ENCODE peak calls at places on chromosomes 7 and 10, in five cellular contexts. J, R, Q, C and S are unnamed samples.

GRCh38 chr10:6563075-6563474 is 17.0 kb downstream of the PRKCQ start:
- DNase-seq in J (no peak), Q (no peak), R (no peak), C (no peak), S (no peak)

GRCh38 chr7:31478744-31479143 is 35.1 kb upstream of the ITPRID1 start:
- DNase-seq in R (no peak), J (no peak), C (no peak), Q (no peak), S (no peak)

GRCh38 chr7:80921130-80921529 is 2.3 kb upstream of the SEMA3C start:
- DNase-seq in J (no peak), R (no peak), Q (peak; percentile 82), C (no peak), S (no peak)

GRCh38 chr7:49812534-49812933 is 39.1 kb downstream of the VWC2 start:
- DNase-seq in R (no peak), C (no peak), J (no peak), Q (no peak), S (no peak)

GRCh38 chr10:112827951-112828350 is 122.1 kb upstream of the TCF7L2 start:
- DNase-seq in Q (no peak), C (no peak), J (no peak), R (no peak), S (no peak)

GRCh38 chr7:7976677-7977076 is 8.1 kb downstream of the GLCCI1 start:
- DNase-seq in R (no peak), Q (no peak), C (no peak), J (no peak), S (no peak)

GRCh38 chr10:102780246-102780645 is 36.5 kb downstream of the WBP1L start:
- DNase-seq in Q (no peak), J (no peak), R (no peak), C (no peak), S (no peak)

GRCh38 chr7:157483971-157484410 is 147.2 kb downstream of the DNAJB6 start:
- DNase-seq in R (no peak), J (no peak), C (no peak), Q (no peak), S (no peak)